ENCODE peak calls at places on chromosomes 11 and 22, in four cellular contexts. U is IMR-90, P is H1, D is mesendoderm. X is an unnamed sample.

GRCh38 chr11:67238894-67239794 is 27.1 kb upstream of the GRK2 start:
- DNase-seq in D (peak), U (peak), P (no peak), X (no peak)

GRCh38 chr11:33480636-33481035 is 220.0 kb downstream of the C11orf91 start:
- DNase-seq in U (no peak), P (no peak), D (no peak), X (no peak)

GRCh38 chr11:103358251-103358650 is 249.0 kb downstream of the DYNC2H1 start:
- DNase-seq in U (peak), P (no peak), D (peak), X (no peak)

GRCh38 chr11:8317164-8317563 is 53.5 kb upstream of the LMO1 start:
- DNase-seq in U (peak), D (no peak), P (no peak), X (no peak)

GRCh38 chr11:131580466-131580865 is 210.1 kb downstream of the NTM start:
- DNase-seq in U (no peak), P (no peak), D (no peak), X (no peak)

GRCh38 chr11:8593935-8594909 is at the start of gene STK33:
- DNase-seq in D (peak), U (no peak), P (peak), X (peak)

GRCh38 chr11:105144887-105145286 is 5.3 kb upstream of the CARD18 start:
- DNase-seq in D (peak), U (peak), P (no peak), X (no peak)

GRCh38 chr22:19432092-19432844 is at the start of gene MRPL40:
- DNase-seq in P (peak), U (peak), D (peak), X (peak)

GRCh38 chr22:42725606-42726355 is 5.1 kb upstream of the A4GALT start:
- DNase-seq in U (no peak), P (no peak), D (no peak), X (no peak)

GRCh38 chr22:31866918-31867317 is 77.4 kb upstream of the YWHAH start:
- DNase-seq in P (no peak), U (no peak), D (no peak), X (no peak)

GRCh38 chr22:31162015-31162765 is 2.2 kb downstream of the RNF185 start:
- DNase-seq in D (no peak), P (no peak), U (no peak), X (no peak)

GRCh38 chr11:68373189-68373809 is 60.9 kb downstream of the LRP5 start:
- DNase-seq in U (peak), D (no peak), P (no peak), X (no peak)
- H3K56ac ChIP-seq in U (no peak), D (no peak), P (no peak), X (no peak)

GRCh38 chr22:45994516-45995404 is 17.8 kb upstream of the WNT7B start:
- DNase-seq in U (peak), P (peak), D (peak), X (peak)
- H2BK120ac ChIP-seq in U (peak), P (no peak), D (no peak), X (no peak)

GRCh38 chr11:111095327-111095726 is 150.2 kb upstream of the POU2AF2 start:
- DNase-seq in D (no peak), P (no peak), U (no peak), X (no peak)

GRCh38 chr11:111091341-111091740 is 154.2 kb upstream of the POU2AF2 start:
- DNase-seq in D (no peak), U (no peak), P (no peak), X (no peak)

GRCh38 chr11:111097191-111097590 is 148.3 kb upstream of the POU2AF2 start:
- DNase-seq in D (peak), P (no peak), U (peak), X (peak)

GRCh38 chr11:111089759-111090158 is 155.8 kb upstream of the POU2AF2 start:
- DNase-seq in P (no peak), U (no peak), D (no peak), X (no peak)

DNA sequence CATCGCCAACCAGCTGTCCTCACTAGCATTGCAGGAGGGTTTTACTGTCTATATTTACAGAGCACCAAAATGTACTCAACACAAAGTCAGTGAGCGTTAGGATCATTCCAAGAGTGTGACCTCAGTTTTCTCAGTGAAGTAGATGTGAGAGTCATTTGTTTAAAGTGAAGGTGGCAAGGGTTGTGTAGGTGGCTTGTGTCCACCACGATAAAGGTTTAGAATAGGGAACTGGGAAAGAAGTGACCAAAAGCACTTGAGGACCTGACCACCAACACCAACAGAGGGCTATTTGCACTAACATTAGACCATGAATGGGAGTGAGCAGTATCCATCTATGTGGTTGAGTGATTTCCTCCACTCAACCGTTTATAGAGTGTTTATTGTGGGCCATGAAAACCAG is 152.5 kb upstream of the POU2AF2 start:
- DNase-seq in P (no peak), D (no peak), U (no peak), X (no peak)
- H3K56ac ChIP-seq in P (no peak), D (no peak), U (no peak), X (no peak)

GRCh38 chr11:17277024-17277584 is 565 bp downstream of the NUCB2 start:
- DNase-seq in U (peak), P (no peak), D (peak), X (no peak)
- H2BK120ac ChIP-seq in U (no peak), P (no peak), D (no peak), X (no peak)

GRCh38 chr11:29352273-29352672 is 664.6 kb downstream of the KCNA4 start:
- DNase-seq in P (no peak), D (peak), U (peak), X (peak)
- H3K56ac ChIP-seq in P (no peak), D (no peak), U (no peak), X (no peak)

DNA sequence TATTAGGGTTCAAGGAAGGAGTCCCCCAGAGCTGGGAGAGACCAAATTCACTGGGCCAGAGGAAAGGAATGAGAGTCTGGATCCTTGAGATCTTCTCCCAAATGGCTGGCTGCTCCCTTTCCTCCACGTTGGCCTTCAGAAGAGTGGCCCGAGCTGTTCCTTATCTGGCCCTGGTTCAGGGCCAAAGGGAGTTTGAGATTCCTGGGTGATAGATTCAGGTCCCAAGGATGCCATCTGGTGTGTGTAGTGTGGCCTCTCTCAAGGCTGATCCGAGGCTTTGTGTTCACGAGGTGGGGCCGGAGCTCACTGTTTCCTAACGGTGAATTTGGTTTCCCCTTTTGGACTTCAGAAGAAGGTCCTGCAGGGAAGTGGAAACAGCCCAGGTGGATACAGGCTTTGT is 17.4 kb upstream of the ABCC8 start:
- DNase-seq in D (no peak), U (no peak), P (no peak), X (no peak)
- H2BK120ac ChIP-seq in D (no peak), U (no peak), P (no peak), X (no peak)

DNA sequence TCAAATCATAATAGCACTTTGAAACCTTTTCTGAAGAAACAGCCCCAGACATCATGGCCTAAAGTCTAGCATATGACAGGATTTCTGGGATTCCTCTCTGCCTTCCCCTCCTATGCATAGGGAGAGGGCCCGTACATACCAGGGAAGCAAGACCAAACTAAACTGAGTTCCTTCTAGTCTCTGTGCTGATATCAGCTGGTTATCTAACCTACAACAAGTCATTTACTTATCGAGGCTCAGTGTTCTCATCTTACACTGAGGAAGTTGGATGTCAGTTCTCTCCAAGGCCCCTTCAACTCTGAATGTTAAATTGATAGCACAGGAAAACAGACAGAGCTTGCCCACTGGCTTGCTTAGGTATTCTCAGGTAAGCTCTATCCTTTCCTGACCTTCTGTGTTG is 17.0 kb upstream of the GRIK4 start:
- DNase-seq in P (no peak), D (peak), U (no peak), X (no peak)
- H3K56ac ChIP-seq in P (no peak), D (no peak), U (no peak), X (no peak)

GRCh38 chr11:122729139-122729538 is 73.6 kb downstream of the UBASH3B start:
- DNase-seq in U (no peak), P (no peak), D (no peak), X (no peak)
- H2BK120ac ChIP-seq in U (peak), P (no peak), D (no peak), X (no peak)

DNA sequence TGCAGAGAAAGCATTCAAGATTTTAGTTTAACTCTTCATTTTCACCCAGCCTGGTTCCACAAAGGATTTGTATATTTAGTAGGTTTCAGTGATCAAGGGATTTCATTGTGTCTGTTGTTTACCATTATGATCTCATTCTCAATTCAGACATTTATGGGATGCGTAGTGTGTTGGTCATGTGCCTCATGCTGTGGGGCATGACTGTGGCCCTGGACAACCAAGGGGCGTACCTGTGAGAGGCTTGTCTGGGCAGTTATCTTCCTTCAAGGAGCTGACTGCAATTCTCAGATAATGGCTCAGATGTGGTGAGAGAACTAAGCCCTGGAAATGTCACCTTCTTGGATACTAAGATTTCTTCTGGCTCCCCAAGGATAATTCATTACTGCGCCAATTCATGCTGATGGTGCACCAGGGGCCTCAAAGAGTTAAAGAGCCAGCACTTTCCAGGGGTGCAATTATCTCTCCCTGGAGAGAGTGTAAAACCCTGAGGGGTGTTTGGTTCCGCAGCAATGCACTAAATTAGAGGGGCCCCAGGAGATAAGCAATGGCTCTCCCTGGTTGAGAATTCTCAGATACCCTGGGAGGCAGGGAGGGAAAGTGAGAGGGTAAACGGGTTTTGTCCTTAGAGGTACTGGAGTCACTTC is 32.2 kb downstream of the SLC6A5 start:
- DNase-seq in P (no peak), U (no peak), D (peak), X (no peak)
- H3K56ac ChIP-seq in P (no peak), U (no peak), D (no peak), X (no peak)

DNA sequence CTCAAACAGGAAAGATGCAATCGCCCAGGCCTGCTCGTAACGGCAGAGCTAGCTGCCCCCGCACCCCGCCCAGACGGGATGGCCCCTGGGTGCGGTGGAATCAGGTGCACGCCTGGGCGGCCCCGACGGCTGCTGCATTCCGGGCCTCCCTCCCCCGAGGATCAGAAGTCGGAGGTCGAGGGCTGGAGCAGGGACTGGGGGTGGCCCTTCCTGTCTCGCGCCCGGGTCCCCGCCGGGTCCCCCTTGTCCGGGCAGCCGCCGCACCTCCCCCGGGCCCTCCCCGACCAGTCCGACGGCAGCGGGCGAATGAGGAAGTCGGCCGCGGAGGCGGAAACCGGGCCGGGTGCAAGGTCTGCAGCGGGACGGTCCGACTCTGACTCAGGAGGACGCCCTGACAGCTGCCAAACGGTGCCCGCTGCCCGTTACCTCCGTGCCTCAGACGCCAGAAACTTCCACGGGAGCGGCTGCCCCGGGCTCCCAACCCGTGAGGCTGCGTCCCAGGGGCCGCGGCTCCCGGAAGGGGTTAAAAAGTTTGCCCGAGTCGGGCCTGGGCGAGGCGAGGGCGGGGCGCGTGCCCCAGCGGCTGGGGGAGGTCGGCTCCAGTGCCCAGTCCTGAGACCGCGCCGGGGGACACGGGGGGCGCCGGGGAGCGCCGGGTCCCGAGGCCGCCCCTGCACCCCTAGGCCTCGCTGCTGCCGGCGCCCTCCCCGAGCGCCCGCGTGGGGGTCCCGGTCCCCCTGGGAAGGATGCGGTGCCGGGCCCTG is 685 bp downstream of the MYH9 start:
- DNase-seq in U (no peak), D (no peak), P (no peak), X (no peak)
- H2BK120ac ChIP-seq in U (peak), D (no peak), P (no peak), X (no peak)